ENCODE peak calls at places on chromosomes 6 and 20, in six cellular contexts. One of them, this sample, is unnamed.

GRCh38 chr20:59692139-59692538 is 87.8 kb downstream of the PHACTR3 start:
- DNase-seq in spleen: no peak
- DNase-seq in stomach: no peak
- DNase-seq in NB4: no peak
- DNase-seq in uterus: no peak
- DNase-seq in breast epithelium: no peak
- DNase-seq in this sample: no peak

GRCh38 chr20:23155141-23155590 is 69.0 kb upstream of the CD93 start:
- DNase-seq in spleen: no peak
- DNase-seq in stomach: no peak
- DNase-seq in NB4: peak; percentile 81
- DNase-seq in uterus: no peak
- DNase-seq in breast epithelium: no peak
- DNase-seq in this sample: no peak

GRCh38 chr6:107794771-107795170 is 29.3 kb downstream of the SCML4 start:
- DNase-seq in spleen: no peak
- DNase-seq in stomach: no peak
- DNase-seq in NB4: no peak
- DNase-seq in uterus: no peak
- DNase-seq in breast epithelium: no peak
- DNase-seq in this sample: no peak

GRCh38 chr6:161021978-161022743 is 30.6 kb downstream of the MAP3K4 start:
- DNase-seq in spleen: no peak
- DNase-seq in stomach: no peak
- DNase-seq in NB4: no peak
- DNase-seq in uterus: no peak
- DNase-seq in breast epithelium: no peak
- DNase-seq in this sample: no peak

GRCh38 chr6:33202799-33203198 is 1.7 kb upstream of the HSD17B8 start:
- DNase-seq in spleen: no peak
- DNase-seq in stomach: no peak
- DNase-seq in NB4: no peak
- DNase-seq in uterus: no peak
- DNase-seq in breast epithelium: no peak
- DNase-seq in this sample: no peak

GRCh38 chr6:35808688-35809087 is 3.5 kb downstream of the LHFPL5 start:
- DNase-seq in spleen: no peak
- DNase-seq in stomach: no peak
- DNase-seq in NB4: no peak
- DNase-seq in uterus: no peak
- DNase-seq in breast epithelium: no peak
- DNase-seq in this sample: no peak

GRCh38 chr20:49104365-49104648 is 58.2 kb downstream of the CSE1L start:
- DNase-seq in spleen: no peak
- DNase-seq in stomach: no peak
- DNase-seq in NB4: no peak
- DNase-seq in uterus: no peak
- DNase-seq in breast epithelium: no peak
- DNase-seq in this sample: no peak

GRCh38 chr20:49446808-49447207 is 35.7 kb downstream of the KCNB1 start:
- DNase-seq in spleen: no peak
- DNase-seq in stomach: peak; percentile 27
- DNase-seq in NB4: no peak
- DNase-seq in uterus: peak; percentile 92
- DNase-seq in breast epithelium: peak; percentile 75
- DNase-seq in this sample: no peak

GRCh38 chr6:26553264-26553738 is 15.1 kb downstream of the HMGN4 start:
- DNase-seq in spleen: peak; percentile 85
- DNase-seq in stomach: peak; percentile 72
- DNase-seq in NB4: peak; percentile 78
- DNase-seq in uterus: peak; percentile 76
- DNase-seq in breast epithelium: peak; percentile 75
- DNase-seq in this sample: no peak

GRCh38 chr20:47998736-47999135 is 213.5 kb upstream of the SULF2 start:
- DNase-seq in spleen: no peak
- DNase-seq in stomach: no peak
- DNase-seq in NB4: peak; percentile 95
- DNase-seq in uterus: no peak
- DNase-seq in breast epithelium: no peak
- DNase-seq in this sample: no peak

GRCh38 chr20:50728981-50729874 is 2.2 kb upstream of the PARD6B start:
- DNase-seq in spleen: no peak
- DNase-seq in stomach: peak; percentile 75
- DNase-seq in NB4: no peak
- DNase-seq in uterus: no peak
- DNase-seq in breast epithelium: peak; percentile 48
- DNase-seq in this sample: no peak

GRCh38 chr6:90463359-90463758 is 123.5 kb downstream of the MAP3K7 start:
- DNase-seq in spleen: no peak
- DNase-seq in stomach: no peak
- DNase-seq in NB4: no peak
- DNase-seq in uterus: no peak
- DNase-seq in breast epithelium: no peak
- DNase-seq in this sample: no peak

GRCh38 chr6:18264338-18265098 is at the start of gene DEK:
- DNase-seq in spleen: peak; percentile 94
- DNase-seq in stomach: peak; percentile 86
- DNase-seq in NB4: peak; percentile 92
- DNase-seq in uterus: peak; percentile 88
- DNase-seq in breast epithelium: peak; percentile 73
- DNase-seq in this sample: peak; percentile 76

GRCh38 chr6:18265099-18265372 is 706 bp upstream of the DEK start:
- DNase-seq in spleen: no peak
- DNase-seq in stomach: no peak
- DNase-seq in NB4: no peak
- DNase-seq in uterus: no peak
- DNase-seq in breast epithelium: no peak
- DNase-seq in this sample: no peak

GRCh38 chr6:18261877-18262276 is 2.5 kb downstream of the DEK start:
- DNase-seq in spleen: no peak
- DNase-seq in stomach: no peak
- DNase-seq in NB4: no peak
- DNase-seq in uterus: no peak
- DNase-seq in breast epithelium: no peak
- DNase-seq in this sample: no peak

GRCh38 chr6:18263561-18264337 is 581 bp downstream of the DEK start:
- DNase-seq in spleen: peak; percentile 90
- DNase-seq in stomach: peak; percentile 74
- DNase-seq in NB4: peak; percentile 40
- DNase-seq in uterus: no peak
- DNase-seq in breast epithelium: no peak
- DNase-seq in this sample: peak; percentile 44

DNA sequence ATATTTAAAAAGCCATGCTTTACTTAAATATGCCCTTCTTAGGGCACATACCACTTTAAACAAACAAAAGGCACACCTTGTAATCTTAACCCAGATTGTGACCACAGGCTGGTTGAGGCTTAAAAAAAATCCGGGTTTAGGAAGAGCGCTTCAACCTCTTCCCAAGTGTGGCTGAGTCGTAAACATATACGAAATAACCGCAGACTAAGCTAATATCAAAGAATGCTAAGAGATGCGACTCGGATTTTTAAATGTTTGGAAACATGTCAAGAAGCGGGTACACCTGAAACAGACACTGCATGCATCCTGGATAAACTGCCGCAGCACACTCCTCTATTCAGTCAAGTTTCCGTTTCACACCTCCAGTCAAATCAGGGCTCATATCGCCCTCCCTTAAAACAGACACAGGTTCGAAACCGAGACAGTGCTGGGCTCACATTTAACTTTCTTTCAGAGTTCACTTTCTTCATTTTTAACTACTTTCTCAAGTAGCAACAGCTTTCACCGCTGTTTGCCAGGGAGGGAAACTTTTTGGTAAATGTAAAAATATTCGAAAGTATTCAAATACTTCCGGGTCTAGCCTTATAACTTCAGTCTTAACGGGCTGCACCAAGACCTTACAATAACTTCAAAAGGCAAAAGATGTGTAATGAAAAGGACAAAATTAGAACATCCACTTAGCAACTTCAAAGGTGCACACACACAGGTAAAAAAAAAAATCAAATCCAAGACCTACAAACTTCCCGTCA is 1.3 kb downstream of the DEK start:
- DNase-seq in spleen: no peak
- DNase-seq in stomach: no peak
- DNase-seq in NB4: peak; percentile 46
- DNase-seq in uterus: no peak
- DNase-seq in breast epithelium: no peak
- DNase-seq in this sample: no peak
- TF ChIP-seq POLR2A in spleen: no peak
- TF ChIP-seq POLR2A in stomach: no peak
- TF ChIP-seq POLR2A in NB4: no peak
- TF ChIP-seq POLR2A in uterus: no peak
- TF ChIP-seq POLR2A in breast epithelium: no peak
- TF ChIP-seq POLR2A in this sample: no peak

GRCh38 chr20:1085515-1086272 is 32.7 kb upstream of the PSMF1 start:
- DNase-seq in spleen: no peak
- DNase-seq in stomach: no peak
- DNase-seq in NB4: no peak
- DNase-seq in uterus: no peak
- DNase-seq in breast epithelium: no peak
- DNase-seq in this sample: no peak
- TF ChIP-seq POLR2A in spleen: no peak
- TF ChIP-seq POLR2A in stomach: no peak
- TF ChIP-seq POLR2A in NB4: no peak
- TF ChIP-seq POLR2A in uterus: no peak
- TF ChIP-seq POLR2A in breast epithelium: no peak
- TF ChIP-seq POLR2A in this sample: no peak

DNA sequence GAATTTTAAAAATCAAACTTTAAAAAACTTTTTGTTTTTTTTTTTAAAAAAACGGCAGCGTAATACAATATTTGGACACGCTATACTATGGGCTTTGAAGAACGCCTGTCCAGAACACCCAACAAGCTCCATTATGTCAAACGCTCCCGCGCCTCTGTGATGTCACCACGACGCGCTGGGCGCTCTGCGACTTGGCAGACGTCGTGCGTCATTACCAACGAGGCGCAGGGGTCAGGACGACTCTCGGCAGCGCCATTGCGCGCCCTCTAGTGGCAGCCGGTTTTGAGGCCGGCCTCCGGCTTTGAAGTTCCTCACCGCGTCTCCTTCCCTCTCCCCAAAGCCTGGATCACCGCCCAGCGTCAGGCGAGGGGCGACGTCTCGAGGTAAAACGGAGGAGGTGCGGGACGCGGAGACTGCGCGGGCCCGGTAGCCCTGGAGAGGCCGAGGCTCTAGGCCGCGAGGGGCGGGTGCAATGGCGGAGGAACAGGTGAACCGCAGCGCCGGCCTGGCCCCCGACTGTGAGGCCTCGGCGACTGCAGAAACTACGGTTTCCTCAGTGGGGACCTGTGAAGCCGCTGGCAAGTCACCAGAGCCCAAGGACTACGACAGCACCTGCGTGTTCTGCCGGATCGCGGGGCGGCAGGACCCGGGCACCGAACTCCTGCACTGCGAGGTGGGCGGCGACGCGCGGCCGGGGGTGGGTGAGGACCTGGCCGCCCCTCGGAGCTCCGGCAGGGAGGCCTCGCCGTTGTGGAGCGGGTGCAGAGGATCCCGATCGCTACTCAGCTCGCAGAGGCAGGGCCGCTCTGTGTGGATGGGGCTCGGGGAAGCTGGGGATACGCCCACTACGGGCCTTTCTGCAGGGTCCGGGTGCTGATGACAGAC is at the start of gene HINT3:
- DNase-seq in spleen: peak; percentile 100
- DNase-seq in stomach: peak; percentile 99
- DNase-seq in NB4: peak; percentile 99
- DNase-seq in uterus: peak; percentile 97
- DNase-seq in breast epithelium: peak; percentile 96
- DNase-seq in this sample: peak; percentile 64
- TF ChIP-seq POLR2A in spleen: no peak
- TF ChIP-seq POLR2A in stomach: peak; percentile 6
- TF ChIP-seq POLR2A in NB4: peak; percentile 89
- TF ChIP-seq POLR2A in uterus: peak; percentile 77
- TF ChIP-seq POLR2A in breast epithelium: peak; percentile 48
- TF ChIP-seq POLR2A in this sample: peak; percentile 38

GRCh38 chr6:136784271-136784664 is 8.0 kb downstream of the MAP3K5 start:
- DNase-seq in spleen: no peak
- DNase-seq in stomach: no peak
- DNase-seq in NB4: no peak
- DNase-seq in uterus: no peak
- DNase-seq in breast epithelium: no peak
- DNase-seq in this sample: no peak

GRCh38 chr6:136784910-136785746 is 7.1 kb downstream of the MAP3K5 start:
- DNase-seq in spleen: peak; percentile 91
- DNase-seq in stomach: peak; percentile 61
- DNase-seq in NB4: peak; percentile 96
- DNase-seq in uterus: no peak
- DNase-seq in breast epithelium: no peak
- DNase-seq in this sample: no peak

GRCh38 chr6:136783021-136783420 is 9.3 kb downstream of the MAP3K5 start:
- DNase-seq in spleen: no peak
- DNase-seq in stomach: no peak
- DNase-seq in NB4: no peak
- DNase-seq in uterus: no peak
- DNase-seq in breast epithelium: no peak
- DNase-seq in this sample: no peak

GRCh38 chr6:136782021-136782770 is 10.1 kb downstream of the MAP3K5 start:
- DNase-seq in spleen: no peak
- DNase-seq in stomach: no peak
- DNase-seq in NB4: peak; percentile 79
- DNase-seq in uterus: no peak
- DNase-seq in breast epithelium: no peak
- DNase-seq in this sample: peak; percentile 17

GRCh38 chr6:136783495-136784270 is 8.6 kb downstream of the MAP3K5 start:
- DNase-seq in spleen: peak; percentile 88
- DNase-seq in stomach: no peak
- DNase-seq in NB4: peak; percentile 97
- DNase-seq in uterus: no peak
- DNase-seq in breast epithelium: no peak
- DNase-seq in this sample: no peak
- TF ChIP-seq POLR2A in spleen: no peak
- TF ChIP-seq POLR2A in stomach: no peak
- TF ChIP-seq POLR2A in NB4: peak; percentile 62
- TF ChIP-seq POLR2A in uterus: no peak
- TF ChIP-seq POLR2A in breast epithelium: no peak
- TF ChIP-seq POLR2A in this sample: no peak

This sample was measured in H54.